ENCODE peak calls at places on chromosomes 3 and 15, in five cellular contexts. One of them, this sample, is unnamed.

GRCh38 chr3:155416500-155417118 is 123.1 kb upstream of the STRIT1 start:
- DNase-seq in T47D: no peak
- DNase-seq in GM12878: no peak
- DNase-seq in H1: no peak
- DNase-seq in K562: no peak
- DNase-seq in this sample: no peak

GRCh38 chr3:98806583-98806982 is 43.4 kb downstream of the ST3GAL6 start:
- DNase-seq in K562: no peak
- DNase-seq in GM12878: no peak
- DNase-seq in T47D: no peak
- DNase-seq in H1: no peak
- DNase-seq in this sample: no peak

GRCh38 chr3:44077267-44077666 is 164.4 kb upstream of the TOPAZ1 start:
- DNase-seq in GM12878: no peak
- DNase-seq in T47D: no peak
- DNase-seq in H1: no peak
- DNase-seq in K562: no peak
- DNase-seq in this sample: no peak

GRCh38 chr3:158106773-158107461 is 697 bp upstream of the SHOX2 start:
- DNase-seq in T47D: no peak
- DNase-seq in H1: no peak
- DNase-seq in GM12878: no peak
- DNase-seq in K562: no peak
- DNase-seq in this sample: no peak

GRCh38 chr3:31179768-31180167 is 285.3 kb upstream of the GADL1 start:
- DNase-seq in H1: no peak
- DNase-seq in K562: no peak
- DNase-seq in GM12878: no peak
- DNase-seq in T47D: no peak
- DNase-seq in this sample: no peak

GRCh38 chr15:42137461-42138261 is 18.8 kb downstream of the PLA2G4F start:
- DNase-seq in H1: no peak
- DNase-seq in K562: peak; percentile 65
- DNase-seq in T47D: peak; percentile 46
- DNase-seq in GM12878: no peak
- DNase-seq in this sample: peak; percentile 57

GRCh38 chr15:96089396-96090058 is 241.0 kb upstream of the NR2F2 start:
- DNase-seq in H1: no peak
- DNase-seq in GM12878: no peak
- DNase-seq in K562: no peak
- DNase-seq in T47D: no peak
- DNase-seq in this sample: no peak

GRCh38 chr3:25665646-25666136 is 984 bp upstream of the TOP2B start:
- DNase-seq in T47D: no peak
- DNase-seq in K562: peak; percentile 12
- DNase-seq in H1: no peak
- DNase-seq in GM12878: no peak
- DNase-seq in this sample: no peak

GRCh38 chr15:101042320-101042719 is 123.2 kb downstream of the LRRK1 start:
- DNase-seq in GM12878: no peak
- DNase-seq in H1: no peak
- DNase-seq in K562: no peak
- DNase-seq in T47D: no peak
- DNase-seq in this sample: no peak

GRCh38 chr3:47961815-47962606 is 54.2 kb downstream of the MAP4 start:
- DNase-seq in K562: peak; percentile 50
- DNase-seq in H1: no peak
- DNase-seq in GM12878: no peak
- DNase-seq in T47D: no peak
- DNase-seq in this sample: no peak
- TF ChIP-seq JUND in K562: no peak
- TF ChIP-seq JUND in H1: no peak
- TF ChIP-seq JUND in GM12878: no peak
- TF ChIP-seq JUND in T47D: no peak
- TF ChIP-seq JUND in this sample: no peak

GRCh38 chr3:10855871-10856662 is 40.0 kb downstream of the SLC6A11 start:
- DNase-seq in K562: peak; percentile 18
- DNase-seq in T47D: no peak
- DNase-seq in H1: no peak
- DNase-seq in GM12878: no peak
- DNase-seq in this sample: peak; percentile 12
- TF ChIP-seq JUND in K562: no peak
- TF ChIP-seq JUND in T47D: no peak
- TF ChIP-seq JUND in H1: no peak
- TF ChIP-seq JUND in GM12878: no peak
- TF ChIP-seq JUND in this sample: no peak

DNA sequence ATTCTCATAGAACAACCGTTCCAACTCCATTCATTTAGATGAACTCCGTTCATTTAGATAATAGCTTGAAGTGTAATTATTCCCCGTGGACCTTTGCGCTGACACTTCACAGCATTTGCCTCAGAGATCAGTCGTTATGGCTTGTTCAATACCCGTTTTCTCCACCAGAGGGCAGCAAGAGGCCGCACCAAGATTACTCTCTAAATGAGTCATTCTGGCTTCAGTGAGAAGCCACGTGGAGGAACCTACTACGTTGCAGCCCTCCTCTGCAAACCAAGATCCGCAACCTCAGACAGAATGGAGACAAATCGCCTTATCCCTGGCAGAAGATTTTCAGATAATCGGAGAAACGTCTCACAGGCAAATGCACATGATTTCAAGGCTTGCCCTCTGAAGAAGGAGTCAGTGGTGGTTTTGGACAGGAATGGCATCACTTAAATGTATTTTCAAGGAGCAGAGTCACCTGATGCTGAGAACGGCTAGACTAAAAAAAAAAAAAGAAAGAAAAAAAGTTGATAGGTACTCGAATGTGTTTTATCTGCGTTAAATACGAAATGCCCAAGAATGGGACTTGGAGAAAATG is 60.5 kb downstream of the GTPBP8 start:
- DNase-seq in GM12878: peak; percentile 63
- DNase-seq in H1: peak; percentile 38
- DNase-seq in K562: peak; percentile 73
- DNase-seq in T47D: peak; percentile 65
- DNase-seq in this sample: peak; percentile 71
- TF ChIP-seq JUND in GM12878: peak; percentile 99
- TF ChIP-seq JUND in H1: peak; percentile 98
- TF ChIP-seq JUND in K562: peak; percentile 94
- TF ChIP-seq JUND in T47D: peak; percentile 78
- TF ChIP-seq JUND in this sample: peak; percentile 59

DNA sequence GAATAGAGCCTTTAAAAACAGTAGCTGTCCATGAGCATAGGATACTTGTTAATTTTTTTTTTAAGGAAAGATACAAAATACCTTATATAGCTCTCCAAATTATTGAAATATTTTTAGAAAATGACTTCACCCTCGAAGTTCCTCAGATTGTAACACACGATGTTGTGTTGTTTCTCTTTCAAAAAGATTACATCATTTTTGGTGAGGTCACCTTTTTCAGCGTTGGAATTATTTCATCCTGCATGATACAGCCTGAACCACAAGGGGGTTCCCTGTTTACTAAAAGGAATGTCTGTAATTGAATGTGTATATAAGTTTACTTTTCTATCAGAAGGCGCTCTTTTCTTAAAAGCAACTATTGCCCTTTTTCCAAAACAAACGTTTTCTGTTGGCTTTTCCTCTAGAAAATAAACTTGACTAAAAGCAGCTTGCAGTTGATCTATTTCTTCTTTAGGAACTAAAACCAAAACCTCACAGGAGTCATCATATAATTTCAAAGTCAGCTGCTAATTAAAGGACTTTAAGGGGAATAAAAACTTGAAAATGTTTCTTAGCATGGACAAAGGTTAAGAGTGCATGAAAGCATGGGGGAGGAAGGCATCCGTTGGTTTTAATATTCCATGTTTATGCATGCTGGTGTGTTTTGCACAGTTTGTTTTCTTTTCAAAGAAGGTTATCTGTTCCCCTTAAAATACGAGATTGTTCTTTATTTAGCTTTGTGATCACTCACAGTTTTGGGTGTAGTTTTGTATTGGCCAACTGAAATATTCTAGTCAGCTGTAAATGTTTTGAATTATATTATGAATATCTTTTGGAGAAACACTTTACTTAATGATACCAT is 29.4 kb downstream of the LYSMD4 start:
- DNase-seq in GM12878: no peak
- DNase-seq in H1: no peak
- DNase-seq in T47D: no peak
- DNase-seq in K562: peak; percentile 61
- DNase-seq in this sample: peak; percentile 61
- TF ChIP-seq JUND in GM12878: no peak
- TF ChIP-seq JUND in H1: peak; percentile 81
- TF ChIP-seq JUND in T47D: no peak
- TF ChIP-seq JUND in K562: peak; percentile 99
- TF ChIP-seq JUND in this sample: peak; percentile 41

DNA sequence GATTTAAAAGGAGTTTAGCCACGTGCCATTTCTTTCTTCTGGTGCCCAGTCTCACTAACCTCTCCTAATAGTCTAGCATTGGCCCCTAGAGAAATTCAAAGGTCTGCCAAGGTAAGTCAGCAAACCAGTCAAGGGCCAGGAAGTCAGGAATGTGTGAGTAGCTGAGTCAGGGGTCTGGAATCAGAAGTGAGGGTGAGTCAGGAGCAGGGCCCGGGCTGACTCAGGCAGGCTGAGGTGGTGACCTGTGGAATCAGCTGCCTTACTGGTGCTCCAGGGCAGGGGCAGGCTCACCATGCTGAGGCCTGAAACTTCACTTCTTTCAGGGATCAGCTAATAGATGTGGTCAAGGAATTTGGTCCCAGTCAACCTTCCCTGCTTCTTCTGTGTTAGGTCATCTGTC is 105.8 kb upstream of the MYZAP start:
- DNase-seq in K562: no peak
- DNase-seq in GM12878: no peak
- DNase-seq in H1: peak; percentile 68
- DNase-seq in T47D: no peak
- DNase-seq in this sample: peak; percentile 79
- TF ChIP-seq JUND in K562: no peak
- TF ChIP-seq JUND in GM12878: no peak
- TF ChIP-seq JUND in H1: peak; percentile 65
- TF ChIP-seq JUND in T47D: no peak
- TF ChIP-seq JUND in this sample: peak; percentile 92

DNA sequence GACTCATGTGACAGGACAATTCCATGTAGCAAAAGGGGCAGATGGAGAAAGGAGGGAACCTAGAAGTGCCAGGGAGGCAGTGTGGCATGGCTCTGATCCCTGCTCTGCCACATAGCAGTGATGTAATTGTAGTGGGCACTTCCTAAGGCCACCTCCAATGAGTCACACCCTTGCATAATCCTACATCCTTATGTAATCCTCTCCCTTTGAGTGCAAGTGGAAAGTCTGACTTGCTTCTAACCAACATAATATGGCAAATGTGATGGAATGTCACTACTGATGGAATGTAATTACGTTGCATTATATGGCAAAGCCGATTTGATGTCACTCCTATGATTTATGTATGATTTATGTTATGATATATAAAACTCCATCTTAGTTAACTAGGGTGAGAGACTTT is 72.9 kb upstream of the ATP2C1 start:
- DNase-seq in K562: no peak
- DNase-seq in GM12878: no peak
- DNase-seq in H1: no peak
- DNase-seq in T47D: no peak
- DNase-seq in this sample: peak; percentile 72
- TF ChIP-seq JUND in K562: peak; percentile 84
- TF ChIP-seq JUND in GM12878: no peak
- TF ChIP-seq JUND in H1: no peak
- TF ChIP-seq JUND in T47D: no peak
- TF ChIP-seq JUND in this sample: peak; percentile 97

GRCh38 chr15:90266061-90266431 is 574 bp downstream of the NGRN start:
- DNase-seq in T47D: no peak
- DNase-seq in GM12878: no peak
- DNase-seq in H1: no peak
- DNase-seq in K562: peak; percentile 64
- DNase-seq in this sample: peak; percentile 16

GRCh38 chr15:90268415-90268814 is 2.9 kb downstream of the NGRN start:
- DNase-seq in H1: no peak
- DNase-seq in GM12878: no peak
- DNase-seq in K562: no peak
- DNase-seq in T47D: no peak
- DNase-seq in this sample: no peak

GRCh38 chr15:90265271-90266060 is at the start of gene NGRN:
- DNase-seq in H1: peak; percentile 50
- DNase-seq in T47D: peak; percentile 75
- DNase-seq in K562: peak; percentile 94
- DNase-seq in GM12878: peak; percentile 69
- DNase-seq in this sample: peak; percentile 81

GRCh38 chr15:90264649-90265048 is 823 bp upstream of the NGRN start:
- DNase-seq in T47D: no peak
- DNase-seq in H1: no peak
- DNase-seq in GM12878: no peak
- DNase-seq in K562: no peak
- DNase-seq in this sample: no peak

DNA sequence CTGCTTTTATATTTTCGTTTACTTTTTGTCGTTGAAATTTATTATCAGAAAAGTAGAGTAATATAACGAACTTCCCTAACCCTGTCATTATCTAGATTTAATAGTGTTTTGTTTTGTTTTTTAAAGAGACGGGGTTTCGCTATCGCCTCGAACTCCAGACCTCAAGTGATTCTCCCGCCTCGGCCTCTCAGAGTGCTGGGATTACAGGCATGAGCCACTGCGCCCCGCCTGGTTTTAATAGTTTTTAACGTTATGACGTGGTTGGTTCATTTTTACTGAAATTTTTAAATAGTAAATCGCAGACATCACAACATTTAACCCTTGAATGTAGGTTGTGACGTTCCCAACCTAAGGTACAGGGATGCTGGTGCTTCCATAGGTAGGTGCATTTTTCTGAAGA is 1.0 kb downstream of the NGRN start:
- DNase-seq in T47D: no peak
- DNase-seq in K562: peak; percentile 49
- DNase-seq in GM12878: no peak
- DNase-seq in H1: no peak
- DNase-seq in this sample: no peak
- TF ChIP-seq JUND in T47D: no peak
- TF ChIP-seq JUND in K562: no peak
- TF ChIP-seq JUND in GM12878: no peak
- TF ChIP-seq JUND in H1: no peak
- TF ChIP-seq JUND in this sample: no peak

GRCh38 chr3:111831840-111832239 is 27.2 kb upstream of the PHLDB2 start:
- DNase-seq in T47D: no peak
- DNase-seq in H1: no peak
- DNase-seq in K562: no peak
- DNase-seq in GM12878: no peak
- DNase-seq in this sample: no peak
- TF ChIP-seq JUND in T47D: no peak
- TF ChIP-seq JUND in H1: no peak
- TF ChIP-seq JUND in K562: no peak
- TF ChIP-seq JUND in GM12878: no peak
- TF ChIP-seq JUND in this sample: no peak